ENCODE peak calls at places on chromosomes 7 and 10, in ten cellular contexts. I is left lung, J is left ventricle myocardium inferior, O is OCI-LY7, L is sigmoid colon, K is upper lobe of left lung, P is tibial artery, T is tibial nerve, D is uterus, S is cardiac fibroblast. U is an unnamed sample.

GRCh38 chr7:4015996-4016395 is 666.1 kb upstream of the FOXK1 start:
- DNase-seq in S (no peak), K (no peak), O (no peak), P (no peak), I (no peak), L (no peak), D (no peak), J (no peak), T (no peak), U (no peak)

GRCh38 chr7:25216837-25217236 is 11.4 kb downstream of the NPVF start:
- DNase-seq in D (no peak), O (peak), I (no peak), S (peak), K (no peak), T (no peak), P (no peak), J (no peak), L (no peak), U (no peak)

GRCh38 chr10:96417432-96417831 is 58.6 kb upstream of the OPALIN start:
- DNase-seq in I (no peak), D (no peak), O (no peak), J (no peak), L (no peak), S (no peak), K (no peak), T (no peak), P (no peak), U (no peak)

GRCh38 chr7:22665816-22666375 is 61.1 kb upstream of the IL6 start:
- DNase-seq in S (no peak), L (no peak), J (no peak), O (no peak), D (no peak), P (no peak), T (no peak), K (no peak), I (no peak), U (no peak)

GRCh38 chr10:90062786-90063185 is 361.4 kb downstream of the KIF20B start:
- DNase-seq in P (no peak), D (no peak), O (no peak), J (no peak), I (no peak), S (no peak), L (no peak), K (no peak), T (no peak), U (no peak)

GRCh38 chr7:67937717-67938191 is 941.1 kb downstream of the TYW1 start:
- DNase-seq in S (peak), D (no peak), T (no peak), K (no peak), J (peak), I (peak), O (no peak), L (no peak), P (no peak), U (no peak)

GRCh38 chr7:5689118-5689517 is 92.3 kb downstream of the RNF216 start:
- DNase-seq in P (no peak), J (no peak), K (no peak), T (no peak), I (no peak), S (peak), O (no peak), D (peak), L (no peak), U (peak)

GRCh38 chr7:30929686-30930085 is 18.0 kb downstream of the AQP1 start:
- DNase-seq in K (no peak), J (no peak), O (no peak), T (no peak), D (no peak), L (peak), P (no peak), S (no peak), I (no peak), U (no peak)

GRCh38 chr7:80918406-80918805 is 445 bp downstream of the SEMA3C start:
- DNase-seq in K (no peak), L (no peak), D (no peak), O (no peak), T (no peak), J (no peak), I (no peak), P (no peak), S (peak), U (peak)

GRCh38 chr7:82247814-82248433 is 195.7 kb downstream of the CACNA2D1 start:
- DNase-seq in S (peak), P (no peak), L (no peak), D (no peak), O (peak), J (no peak), K (no peak), I (no peak), T (no peak), U (no peak)

GRCh38 chr7:76315372-76315771 is 12.9 kb downstream of the HSPB1 start:
- DNase-seq in P (no peak), O (peak), K (no peak), I (no peak), J (no peak), T (no peak), L (no peak), D (no peak), S (no peak), U (no peak)

GRCh38 chr7:133824123-133824522 is 303.0 kb upstream of the LRGUK start:
- DNase-seq in L (no peak), O (no peak), J (no peak), D (no peak), I (no peak), P (no peak), K (no peak), S (no peak), T (no peak), U (no peak)

DNA sequence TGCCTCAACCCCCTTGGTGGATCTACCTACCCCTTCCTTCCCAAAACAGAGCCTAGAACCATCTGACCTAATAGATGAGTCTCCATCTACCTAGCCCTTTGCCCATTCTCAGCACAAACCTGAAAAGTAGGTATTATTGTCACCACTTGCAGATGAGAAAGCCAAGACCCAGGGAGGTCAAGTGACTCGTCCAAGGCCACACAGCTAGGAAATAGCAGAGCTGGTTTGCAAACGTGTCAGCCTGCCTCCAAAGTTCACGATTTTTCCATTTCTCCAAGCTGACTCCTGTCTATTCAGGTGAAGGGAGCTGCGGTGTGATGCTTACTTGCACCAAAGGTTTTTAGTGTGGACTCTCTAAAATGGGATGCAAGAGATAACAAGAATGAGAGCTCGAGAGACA is 131.1 kb downstream of the EMX2 start:
- DNase-seq in P (no peak), D (no peak), S (no peak), K (no peak), O (no peak), J (no peak), L (no peak), I (no peak), T (no peak), U (no peak)
- H3K4me3 ChIP-seq in P (no peak), D (no peak), S (no peak), K (no peak), O (no peak), J (no peak), L (no peak), I (no peak), T (no peak), U (no peak)

GRCh38 chr7:142782922-142783900 is 12.4 kb downstream of the PRSS2 start:
- DNase-seq in K (peak), D (peak), L (peak), T (peak), P (peak), I (peak), O (peak), S (peak), J (peak), U (peak)
- H3K4me3 ChIP-seq in K (peak), D (no peak), L (peak), T (peak), P (no peak), I (peak), O (peak), S (peak), J (peak), U (peak)

DNA sequence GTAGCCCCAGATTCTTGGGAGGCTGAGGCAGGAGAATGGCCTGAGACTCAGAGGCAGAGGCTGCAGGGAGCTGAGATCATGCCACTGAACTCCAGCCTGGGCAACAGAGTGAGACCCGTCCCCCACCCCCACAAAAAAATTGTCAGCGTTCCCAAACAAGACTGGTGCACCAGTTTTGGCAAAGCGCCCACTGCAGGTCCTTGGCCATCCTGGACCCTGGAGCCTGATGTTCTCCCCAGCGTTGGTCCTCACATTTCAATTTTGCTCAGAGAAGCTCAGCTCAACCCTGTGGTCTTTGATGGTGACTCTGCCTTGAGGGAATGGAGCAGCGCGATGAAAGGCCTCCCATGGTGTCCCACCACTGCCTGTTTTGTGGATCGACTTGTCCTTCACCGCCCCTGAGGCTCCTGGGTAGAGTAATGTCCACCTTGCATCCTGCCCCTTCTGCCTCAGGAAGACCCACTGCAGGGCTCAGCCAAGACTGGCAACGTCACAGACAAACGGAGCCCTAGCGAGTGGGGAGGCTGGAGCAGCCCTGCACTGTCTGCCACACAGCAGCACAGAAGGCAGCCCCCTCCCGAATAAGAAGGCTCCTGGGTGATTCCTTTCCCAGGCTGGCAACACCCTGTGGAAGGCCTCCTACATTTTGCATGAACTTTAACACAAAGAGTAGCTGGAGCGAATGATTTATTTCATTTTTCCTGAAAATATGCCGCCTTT is 410.9 kb downstream of the TCERG1L start:
- DNase-seq in P (no peak), I (no peak), T (no peak), S (no peak), J (no peak), L (no peak), D (no peak), O (no peak), K (no peak), U (no peak)
- H3K4me3 ChIP-seq in P (no peak), I (no peak), T (no peak), S (no peak), J (no peak), L (no peak), D (no peak), O (no peak), K (no peak), U (no peak)

GRCh38 chr7:27611043-27611442 is 51.6 kb downstream of the HIBADH start:
- DNase-seq in T (no peak), K (no peak), L (no peak), S (peak), I (no peak), J (no peak), D (no peak), O (no peak), P (no peak), U (no peak)
- H3K4me3 ChIP-seq in T (no peak), K (no peak), L (no peak), S (no peak), I (no peak), J (no peak), D (no peak), O (no peak), P (no peak), U (no peak)

GRCh38 chr7:45088821-45089313 is at the start of gene NACAD:
- DNase-seq in L (peak), P (peak), J (peak), I (peak), O (no peak), S (peak), T (peak), K (peak), D (peak), U (no peak)
- H3K4me3 ChIP-seq in L (peak), P (peak), J (peak), I (peak), O (no peak), S (peak), T (peak), K (peak), D (peak), U (no peak)

GRCh38 chr10:58517071-58517470 is 4.4 kb downstream of the BICC1 start:
- DNase-seq in K (no peak), D (no peak), T (no peak), S (no peak), J (no peak), L (no peak), I (no peak), O (no peak), P (no peak), U (no peak)
- H3K4me3 ChIP-seq in K (no peak), D (no peak), T (no peak), S (no peak), J (peak), L (no peak), I (no peak), O (no peak), P (no peak), U (no peak)